ENCODE peak calls at places on chromosome 1, in four cellular contexts. B, T, Y and Z are unnamed samples.

GRCh38 chr1:19007491-19008441 is 51.3 kb upstream of the IFFO2 start:
- DNase-seq in T (no peak), B (peak), Y (peak), Z (no peak)

GRCh38 chr1:157091186-157091585 is 8.4 kb downstream of the ETV3L start:
- DNase-seq in T (no peak), Y (no peak), B (no peak), Z (no peak)

GRCh38 chr1:176444286-176444685 is 18.7 kb upstream of the PAPPA2 start:
- DNase-seq in B (no peak), T (no peak), Y (peak), Z (no peak)

GRCh38 chr1:2136386-2136821 is 58.2 kb downstream of the FAAP20 start:
- DNase-seq in Y (no peak), T (no peak), B (no peak), Z (no peak)

GRCh38 chr1:7856345-7856744 is 3.5 kb upstream of the UTS2 start:
- DNase-seq in T (no peak), B (no peak), Y (no peak), Z (no peak)

GRCh38 chr1:161091796-161092507 is 2.6 kb upstream of the NECTIN4 start:
- DNase-seq in B (peak), T (no peak), Y (no peak), Z (no peak)

GRCh38 chr1:54940027-54940426 is 40.4 kb upstream of the TMEM61 start:
- DNase-seq in T (no peak), Y (no peak), B (no peak), Z (no peak)

GRCh38 chr1:173099166-173099565 is 48.4 kb upstream of the TNFSF18 start:
- DNase-seq in T (no peak), Y (no peak), B (no peak), Z (no peak)

GRCh38 chr1:113109908-113110554 is 37.0 kb downstream of the LRIG2 start:
- DNase-seq in Y (peak), B (no peak), T (peak), Z (peak)